ENCODE peak calls at places on chromosomes 12 and 14, in eight cellular contexts. R is GM12878, Q is H1, C is esophagus muscularis mucosa, D is HepG2, H is SK-N-SH, M is stomach, O is tibial nerve. T is an unnamed sample.
A peak's percentile ranks its signal among the peaks of the same experiment; 100 is the strongest.

GRCh38 chr12:85843606-85844325 is 7.6 kb upstream of the RASSF9 start:
- DNase-seq in R (no peak), Q (no peak), C (no peak), D (peak; percentile 14), H (no peak), M (no peak), O (no peak), T (no peak)

GRCh38 chr12:67826946-67827719 is 162.1 kb upstream of the IFNG-AS1 start:
- DNase-seq in R (no peak), Q (no peak), C (no peak), D (no peak), H (no peak), M (no peak), O (no peak), T (peak; percentile 14)

GRCh38 chr14:94650806-94651805 is 38.9 kb downstream of the SERPINA3 start:
- DNase-seq in R (no peak), Q (peak; percentile 37), C (peak; percentile 85), D (no peak), H (peak; percentile 73), M (no peak), O (no peak), T (no peak)

GRCh38 chr12:31518680-31519227 is 72.2 kb downstream of the DENND5B start:
- DNase-seq in R (no peak), Q (no peak), C (no peak), D (peak; percentile 10), H (peak; percentile 43), M (no peak), O (no peak), T (peak; percentile 21)

GRCh38 chr12:1660304-1661187 is 30.3 kb upstream of the ADIPOR2 start:
- DNase-seq in R (no peak), Q (no peak), C (no peak), D (peak; percentile 55), H (no peak), M (peak; percentile 96), O (peak; percentile 76), T (peak; percentile 88)

GRCh38 chr14:49549881-49550280 is 36.3 kb downstream of the RPS29 start:
- DNase-seq in R (no peak), Q (peak; percentile 67), C (peak; percentile 80), D (no peak), H (no peak), M (no peak), O (no peak), T (no peak)

GRCh38 chr12:94704452-94704871 is 54.1 kb upstream of the TMCC3 start:
- DNase-seq in R (no peak), Q (no peak), C (no peak), D (peak; percentile 29), H (no peak), M (peak; percentile 51), O (no peak), T (no peak)

GRCh38 chr12:121789800-121790748 is 3.4 kb downstream of the RHOF start:
- DNase-seq in R (peak; percentile 70), Q (no peak), C (no peak), D (no peak), H (no peak), M (peak; percentile 75), O (no peak), T (peak; percentile 87)

GRCh38 chr14:61178226-61179060 is 102.7 kb downstream of the TMEM30B start:
- DNase-seq in R (no peak), Q (no peak), C (peak; percentile 53), D (peak; percentile 85), H (no peak), M (no peak), O (no peak), T (no peak)

GRCh38 chr12:13196302-13196921 is at the start of gene EMP1:
- DNase-seq in R (peak; percentile 39), Q (no peak), C (peak; percentile 98), D (peak; percentile 29), H (peak; percentile 28), M (peak; percentile 92), O (peak; percentile 97), T (peak; percentile 93)

GRCh38 chr14:58395815-58396626 is at the start of gene TOMM20L:
- DNase-seq in R (no peak), Q (peak; percentile 90), C (peak; percentile 92), D (peak; percentile 72), H (peak; percentile 95), M (peak; percentile 79), O (no peak), T (peak; percentile 80)

GRCh38 chr14:33454707-33455106 is 496.2 kb downstream of the EGLN3 start:
- DNase-seq in R (no peak), Q (no peak), C (no peak), D (no peak), H (no peak), M (no peak), O (no peak), T (no peak)

GRCh38 chr12:84508943-84509342 is 403.7 kb downstream of the SLC6A15 start:
- DNase-seq in R (no peak), Q (no peak), C (no peak), D (no peak), H (no peak), M (no peak), O (no peak), T (no peak)

GRCh38 chr14:24816011-24816928 is 182.3 kb upstream of the GZMB start:
- DNase-seq in R (no peak), Q (no peak), C (peak; percentile 39), D (peak; percentile 100), H (no peak), M (peak; percentile 47), O (no peak), T (peak; percentile 28)

GRCh38 chr14:70281938-70282337 is 77.5 kb downstream of the COX16 start:
- DNase-seq in R (no peak), Q (no peak), C (no peak), D (no peak), H (no peak), M (no peak), O (no peak), T (no peak)

GRCh38 chr12:75960086-75960910 is 71.3 kb downstream of the PHLDA1 start:
- DNase-seq in R (no peak), Q (peak; percentile 62), C (no peak), D (peak; percentile 81), H (no peak), M (peak; percentile 83), O (no peak), T (peak; percentile 39)

GRCh38 chr14:21846227-21846885 is 172.7 kb upstream of the OR4E1 start:
- DNase-seq in R (no peak), Q (peak; percentile 90), C (no peak), D (peak; percentile 34), H (peak; percentile 6), M (peak; percentile 40), O (no peak), T (peak; percentile 49)

GRCh38 chr14:22386924-22387775 is 201.9 kb downstream of the DAD1 start:
- DNase-seq in R (peak; percentile 77), Q (peak; percentile 80), C (no peak), D (peak; percentile 88), H (peak; percentile 73), M (peak; percentile 73), O (peak; percentile 35), T (peak; percentile 67)

GRCh38 chr12:76033116-76034001 is 1.8 kb upstream of the PHLDA1 start:
- DNase-seq in R (no peak), Q (no peak), C (no peak), D (no peak), H (no peak), M (no peak), O (no peak), T (no peak)

GRCh38 chr14:69069020-69069421 is 83.9 kb downstream of the DCAF5 start:
- DNase-seq in R (no peak), Q (no peak), C (no peak), D (no peak), H (no peak), M (no peak), O (no peak), T (no peak)
- TF ChIP-seq EP300 in R (no peak), Q (no peak), C (no peak), D (no peak), H (no peak), M (no peak), O (no peak), T (no peak)

GRCh38 chr12:111368291-111368683 is 608 bp downstream of the PHETA1 start:
- DNase-seq in R (no peak), Q (no peak), C (no peak), D (no peak), H (no peak), M (peak; percentile 43), O (no peak), T (peak; percentile 58)
- H3K4me1 ChIP-seq in R (peaks cover 2% of the 10 kb centered on the region), Q (peaks cover 2% of the 10 kb centered on the region), C (peaks cover 32% of the 10 kb centered on the region), D (peaks cover 42% of the 10 kb centered on the region), H (no peaks in the 10 kb centered on the region), M (peaks cover 49% of the 10 kb centered on the region), O (no peaks in the 10 kb centered on the region), T (peaks cover 7% of the 10 kb centered on the region)

DNA sequence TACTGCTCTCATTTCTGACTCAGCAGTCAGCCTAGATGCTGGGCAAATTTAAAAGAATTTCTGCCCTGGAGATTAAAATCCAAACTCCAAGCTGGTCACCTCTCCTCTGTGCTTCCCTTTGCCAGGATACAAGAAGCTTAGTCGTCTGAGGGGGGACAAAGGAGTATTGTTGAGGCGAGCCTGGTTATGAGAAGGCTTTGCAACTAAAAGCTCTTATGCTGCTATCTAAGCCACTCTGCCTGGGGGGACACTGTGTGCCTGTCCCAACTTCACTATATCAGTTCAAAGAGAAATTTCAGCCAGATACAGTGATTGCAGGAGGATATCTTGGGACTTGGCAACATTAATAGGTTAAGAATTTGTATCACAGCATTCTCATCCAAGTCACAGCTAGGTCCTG is 10.8 kb upstream of the PLEKHH1 start:
- DNase-seq in R (no peak), Q (no peak), C (no peak), D (no peak), H (no peak), M (no peak), O (no peak), T (no peak)
- H3K27me3 ChIP-seq in R (peaks cover 11% of the 10 kb centered on the region), Q (peaks cover 7% of the 10 kb centered on the region), C (peaks cover 6% of the 10 kb centered on the region), D (peaks cover 24% of the 10 kb centered on the region), H (peaks cover 37% of the 10 kb centered on the region), M (no peaks in the 10 kb centered on the region), O (peaks cover 10% of the 10 kb centered on the region), T (peaks cover 11% of the 10 kb centered on the region)

GRCh38 chr12:69886101-69886500 is 61.1 kb downstream of the MYRFL start:
- DNase-seq in R (no peak), Q (no peak), C (no peak), D (no peak), H (no peak), M (no peak), O (no peak), T (no peak)

GRCh38 chr12:69886715-69887114 is 61.7 kb downstream of the MYRFL start:
- DNase-seq in R (no peak), Q (no peak), C (no peak), D (no peak), H (no peak), M (no peak), O (no peak), T (no peak)

GRCh38 chr12:69881771-69882170 is 56.7 kb downstream of the MYRFL start:
- DNase-seq in R (no peak), Q (no peak), C (no peak), D (no peak), H (no peak), M (no peak), O (no peak), T (no peak)

GRCh38 chr12:69885656-69886055 is 60.6 kb downstream of the MYRFL start:
- DNase-seq in R (no peak), Q (no peak), C (no peak), D (no peak), H (no peak), M (no peak), O (no peak), T (no peak)

DNA sequence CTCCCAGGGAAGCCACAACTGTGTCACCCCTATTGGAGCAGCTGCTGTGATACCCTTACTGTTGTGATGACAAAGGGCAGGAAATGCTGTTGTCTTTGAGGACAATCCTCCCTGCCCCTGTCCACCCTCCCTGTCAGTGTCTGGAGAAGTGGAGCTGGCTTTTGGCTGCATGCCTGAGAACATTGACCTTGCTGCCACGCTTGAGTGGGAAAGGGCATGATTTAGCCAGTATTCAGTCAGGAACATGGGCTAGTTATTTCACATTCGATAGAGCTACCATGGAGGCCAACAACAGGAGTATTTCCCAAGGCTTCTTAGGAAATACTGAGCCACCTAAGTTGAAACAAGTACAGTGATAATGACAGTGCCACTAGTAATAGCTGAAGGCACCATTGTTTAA is 59.4 kb downstream of the MYRFL start:
- DNase-seq in R (no peak), Q (no peak), C (no peak), D (no peak), H (no peak), M (no peak), O (no peak), T (no peak)
- TF ChIP-seq EP300 in R (no peak), Q (no peak), C (no peak), D (no peak), H (no peak), M (no peak), O (no peak), T (no peak)

T was measured in transverse colon.